ENCODE peak calls at places on chromosomes 7 and 10, in four cellular contexts. L is K562, N is HepG2, D is GM12878. A is an unnamed sample.
A peak's percentile ranks its signal among the peaks of the same experiment; 100 is the strongest.

GRCh38 chr10:30491204-30491603 is 57.2 kb downstream of the MAP3K8 start:
- DNase-seq in N (no peak), L (no peak), D (no peak), A (no peak)

GRCh38 chr10:17062009-17062408 is 67.6 kb downstream of the CUBN start:
- DNase-seq in L (no peak), D (no peak), N (no peak), A (no peak)

GRCh38 chr7:108328174-108328651 is 128.0 kb downstream of the NRCAM start:
- DNase-seq in L (no peak), D (peak; percentile 36), N (no peak), A (no peak)

GRCh38 chr7:132002343-132002968 is 446.0 kb upstream of the PODXL start:
- DNase-seq in N (no peak), D (no peak), L (no peak), A (no peak)

GRCh38 chr10:127228195-127228785 is 31.9 kb upstream of the INSYN2A start:
- DNase-seq in D (no peak), N (peak; percentile 23), L (no peak), A (no peak)

GRCh38 chr7:33186187-33186586 is 56.8 kb downstream of the BBS9 start:
- DNase-seq in L (no peak), D (no peak), N (no peak), A (no peak)

GRCh38 chr10:124697443-124697836 is 46.7 kb downstream of the FAM53B start:
- DNase-seq in N (no peak), D (no peak), L (no peak), A (no peak)

GRCh38 chr10:103894454-103894853 is 23.5 kb downstream of the STN1 start:
- DNase-seq in D (no peak), L (no peak), N (no peak), A (no peak)

GRCh38 chr10:97207756-97208346 is 22.1 kb upstream of the SLIT1 start:
- DNase-seq in L (no peak), N (no peak), D (no peak), A (no peak)

GRCh38 chr7:157022681-157023588 is 12.5 kb upstream of the MNX1 start:
- DNase-seq in N (no peak), D (no peak), L (no peak), A (no peak)

GRCh38 chr7:95412075-95412474 is 15.9 kb upstream of the PON3 start:
- DNase-seq in D (no peak), N (no peak), L (no peak), A (no peak)

GRCh38 chr7:22675917-22676343 is 51.1 kb upstream of the IL6 start:
- DNase-seq in D (no peak), L (no peak), N (no peak), A (no peak)

GRCh38 chr10:71342850-71343773 is 24.1 kb downstream of the SLC29A3 start:
- DNase-seq in N (peak; percentile 74), L (no peak), D (no peak), A (no peak)

GRCh38 chr7:22949944-22950343 is 64.0 kb downstream of the HYCC1 start:
- DNase-seq in D (no peak), L (no peak), N (no peak), A (no peak)

GRCh38 chr10:50992356-50992866 is 81.9 kb upstream of the PRKG1 start:
- DNase-seq in N (no peak), D (no peak), L (no peak), A (peak; percentile 20)

GRCh38 chr10:50992972-50993766 is 81.1 kb upstream of the PRKG1 start:
- DNase-seq in N (no peak), D (no peak), L (no peak), A (no peak)

GRCh38 chr10:50990568-50991495 is 83.5 kb upstream of the PRKG1 start:
- DNase-seq in N (no peak), L (no peak), D (no peak), A (peak; percentile 34)

GRCh38 chr10:50993817-50994251 is 80.5 kb upstream of the PRKG1 start:
- DNase-seq in D (no peak), L (no peak), N (no peak), A (no peak)

GRCh38 chr10:50991496-50992355 is 82.6 kb upstream of the PRKG1 start:
- DNase-seq in N (no peak), D (no peak), L (no peak), A (peak; percentile 38)
- TF ChIP-seq CBFB in N (no peak), D (no peak), L (no peak), A (no peak)

DNA sequence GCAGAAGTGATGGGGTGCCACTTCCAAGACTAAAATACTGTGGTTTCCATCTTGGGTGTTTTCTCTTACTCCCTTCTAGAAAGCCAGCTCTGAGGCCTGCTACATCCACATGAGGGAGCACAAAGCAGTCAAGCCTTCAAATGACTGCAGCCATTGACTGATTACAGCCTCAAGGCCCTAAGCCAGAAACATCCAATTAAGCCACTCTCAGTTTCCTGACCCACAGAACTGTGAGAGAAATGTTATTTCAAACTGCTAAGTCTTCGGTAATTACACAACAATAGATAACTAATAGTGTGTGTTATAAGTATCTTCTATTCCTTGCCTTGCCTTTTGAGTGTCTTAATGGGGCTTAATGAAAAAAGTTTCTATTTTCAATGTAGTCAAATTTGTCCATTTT is 24.8 kb downstream of the BRAF start:
- DNase-seq in N (peak; percentile 5), D (no peak), L (no peak), A (no peak)
- TF ChIP-seq CBFB in N (no peak), D (no peak), L (no peak), A (no peak)

GRCh38 chr7:44045226-44046014 is 918 bp downstream of the DBNL start:
- DNase-seq in D (no peak), N (no peak), L (peak; percentile 16), A (no peak)

GRCh38 chr7:44044315-44045225 is at the start of gene DBNL:
- DNase-seq in D (peak; percentile 45), L (peak; percentile 81), N (peak; percentile 79), A (peak; percentile 96)

GRCh38 chr7:44046321-44047061 is 2.0 kb downstream of the DBNL start:
- DNase-seq in N (no peak), D (peak; percentile 76), L (no peak), A (no peak)

GRCh38 chr7:44042221-44042620 is 2.3 kb upstream of the DBNL start:
- DNase-seq in N (no peak), D (no peak), L (no peak), A (no peak)

DNA sequence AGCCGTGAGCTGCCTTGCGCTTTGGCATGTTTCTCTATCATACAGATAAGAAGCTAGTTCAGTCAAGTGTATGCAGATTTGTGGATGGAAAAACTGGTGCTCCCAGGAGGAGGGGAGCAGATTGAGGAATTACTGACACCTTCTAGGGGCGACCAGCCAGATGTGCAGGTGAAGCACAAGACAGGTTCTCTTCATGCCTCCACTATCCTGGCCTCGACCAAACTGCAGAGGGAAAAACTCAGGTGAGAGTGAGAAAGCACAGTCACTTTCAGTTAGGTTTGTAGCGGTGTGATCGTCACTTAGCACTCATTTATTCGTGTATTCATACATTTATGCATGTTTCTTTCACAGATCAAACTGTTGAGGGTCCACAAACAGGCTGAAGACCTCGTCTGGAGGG is 600 bp upstream of the DBNL start:
- DNase-seq in D (no peak), N (no peak), L (no peak), A (no peak)
- TF ChIP-seq CBFB in D (no peak), N (no peak), L (no peak), A (no peak)

GRCh38 chr10:70052462-70053211 is at the start of gene MACROH2A2:
- DNase-seq in D (no peak), N (peak; percentile 63), L (no peak), A (peak; percentile 77)
- TF ChIP-seq CBFB in D (no peak), N (no peak), L (no peak), A (no peak)

GRCh38 chr10:75079436-75080083 is 31.9 kb upstream of the SAMD8 start:
- DNase-seq in D (no peak), N (no peak), L (no peak), A (no peak)
- TF ChIP-seq CBFB in D (no peak), N (no peak), L (no peak), A (no peak)

DNA sequence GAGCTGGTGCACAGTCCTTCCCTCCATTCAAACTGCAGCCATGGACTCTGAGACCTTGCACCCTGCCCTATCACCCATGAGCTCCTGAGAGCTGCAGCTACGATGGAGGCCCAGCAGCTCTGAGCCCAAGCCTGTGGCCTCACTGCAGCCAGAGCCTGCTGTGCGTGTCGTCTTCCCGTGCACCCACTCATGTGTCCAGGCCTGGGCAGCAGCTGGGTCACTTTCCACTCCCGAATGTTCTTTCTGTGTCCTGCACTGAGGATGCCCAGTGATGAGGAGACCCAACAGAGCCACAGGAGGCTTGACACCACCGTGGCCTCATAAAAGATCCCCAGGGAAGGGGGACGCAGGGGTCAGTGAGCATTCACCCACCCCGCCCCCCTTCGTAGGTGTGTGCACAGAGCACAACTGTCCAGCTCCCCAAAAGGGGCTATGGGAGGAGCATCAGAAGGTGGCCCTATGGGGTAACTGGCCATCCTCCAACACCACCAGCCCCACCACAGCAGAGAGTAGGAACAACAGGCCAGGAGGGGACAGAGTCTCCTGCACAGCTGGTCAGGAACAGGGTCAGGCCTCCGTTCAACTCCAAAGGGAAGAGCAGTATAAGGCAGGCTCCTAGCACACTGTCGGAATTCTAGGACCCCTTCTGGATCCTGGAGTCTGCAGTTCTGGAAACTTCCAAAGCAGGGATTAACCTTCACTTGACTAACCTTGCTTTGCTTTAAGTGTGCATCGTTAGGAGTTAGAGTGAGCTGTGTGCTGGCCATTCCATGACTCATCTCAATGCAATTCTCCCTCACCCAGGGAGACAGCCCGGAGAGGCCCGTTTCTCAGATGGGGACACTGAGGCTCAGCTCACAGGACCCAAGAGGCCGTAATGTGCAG is 52.6 kb downstream of the RASGEF1A start:
- DNase-seq in D (no peak), L (no peak), N (no peak), A (no peak)
- TF ChIP-seq CBFB in D (no peak), L (no peak), N (no peak), A (no peak)

DNA sequence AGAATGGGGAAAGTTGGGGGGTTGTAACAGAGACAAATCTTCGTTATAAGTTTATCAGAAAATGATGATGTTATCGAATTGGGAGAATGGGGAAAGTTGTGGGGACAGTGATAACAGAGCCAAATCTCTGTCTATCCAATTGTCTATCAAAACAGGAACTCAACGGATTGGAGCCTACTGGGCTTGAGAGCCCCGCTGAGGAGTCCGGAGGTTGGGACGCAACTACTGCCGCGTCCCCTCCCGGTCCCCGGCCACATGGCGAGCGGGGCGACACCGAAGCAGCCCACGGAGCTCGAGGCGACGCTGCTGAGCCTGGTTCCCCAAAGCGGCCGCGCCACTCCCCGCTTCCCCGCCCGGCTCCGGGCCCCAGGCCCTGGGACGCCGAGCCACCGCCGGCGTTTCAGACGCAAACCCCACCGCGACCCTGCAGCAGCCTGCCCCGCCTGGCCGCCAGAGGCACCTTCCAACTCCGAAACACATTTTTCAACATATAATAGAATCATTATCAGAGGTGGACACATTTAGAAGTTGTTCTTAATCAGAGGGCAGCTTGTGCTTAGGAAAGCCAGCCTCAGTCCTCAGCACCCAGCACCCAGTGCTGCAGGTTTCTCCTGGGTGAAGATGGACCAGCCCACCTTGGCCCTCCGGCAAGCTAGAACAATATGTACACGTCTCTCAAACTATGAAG is 13.8 kb upstream of the RALA start:
- DNase-seq in N (no peak), L (no peak), D (no peak), A (peak; percentile 65)
- TF ChIP-seq CBFB in N (no peak), L (no peak), D (no peak), A (no peak)